ENCODE peak calls at places on chromosomes 13 and 19, in nine cellular contexts. One of them, this sample, is unnamed.

GRCh38 chr13:27830010-27830409 is 37.7 kb downstream of the GSX1 start:
- DNase-seq in ovary: peak
- DNase-seq in upper lobe of left lung: peak
- DNase-seq in A549: peak
- DNase-seq in tibial nerve: no peak
- DNase-seq in SK-N-SH: peak
- DNase-seq in stomach: peak
- DNase-seq in transverse colon: peak
- DNase-seq in HepG2: no peak
- DNase-seq in this sample: peak

GRCh38 chr13:27991881-27992280 is 3.4 kb upstream of the URAD start:
- DNase-seq in ovary: no peak
- DNase-seq in upper lobe of left lung: no peak
- DNase-seq in A549: no peak
- DNase-seq in tibial nerve: no peak
- DNase-seq in SK-N-SH: no peak
- DNase-seq in stomach: no peak
- DNase-seq in transverse colon: no peak
- DNase-seq in HepG2: no peak
- DNase-seq in this sample: no peak

GRCh38 chr19:16001481-16002312 is 52.9 kb downstream of the OR10H4 start:
- DNase-seq in ovary: no peak
- DNase-seq in upper lobe of left lung: no peak
- DNase-seq in A549: no peak
- DNase-seq in tibial nerve: no peak
- DNase-seq in SK-N-SH: no peak
- DNase-seq in stomach: no peak
- DNase-seq in transverse colon: peak
- DNase-seq in HepG2: peak
- DNase-seq in this sample: no peak

GRCh38 chr19:4991996-4992698 is 23.2 kb downstream of the KDM4B start:
- DNase-seq in ovary: no peak
- DNase-seq in upper lobe of left lung: no peak
- DNase-seq in A549: no peak
- DNase-seq in tibial nerve: no peak
- DNase-seq in SK-N-SH: peak
- DNase-seq in stomach: no peak
- DNase-seq in transverse colon: no peak
- DNase-seq in HepG2: no peak
- DNase-seq in this sample: no peak

GRCh38 chr19:15173746-15174404 is 26.9 kb downstream of the NOTCH3 start:
- DNase-seq in ovary: no peak
- DNase-seq in upper lobe of left lung: peak
- DNase-seq in A549: no peak
- DNase-seq in tibial nerve: no peak
- DNase-seq in SK-N-SH: no peak
- DNase-seq in stomach: no peak
- DNase-seq in transverse colon: no peak
- DNase-seq in HepG2: peak
- DNase-seq in this sample: no peak

GRCh38 chr19:15331419-15332310 is 674 bp downstream of the BRD4 start:
- DNase-seq in ovary: peak
- DNase-seq in upper lobe of left lung: peak
- DNase-seq in A549: peak
- DNase-seq in tibial nerve: no peak
- DNase-seq in SK-N-SH: peak
- DNase-seq in stomach: peak
- DNase-seq in transverse colon: peak
- DNase-seq in HepG2: no peak
- DNase-seq in this sample: peak

GRCh38 chr19:49347835-49348234 is 12.6 kb downstream of the CD37 start:
- DNase-seq in ovary: peak
- DNase-seq in upper lobe of left lung: no peak
- DNase-seq in A549: peak
- DNase-seq in tibial nerve: no peak
- DNase-seq in SK-N-SH: peak
- DNase-seq in stomach: no peak
- DNase-seq in transverse colon: no peak
- DNase-seq in HepG2: peak
- DNase-seq in this sample: no peak

GRCh38 chr19:54138777-54139256 is 1.3 kb downstream of the CNOT3 start:
- DNase-seq in ovary: no peak
- DNase-seq in upper lobe of left lung: no peak
- DNase-seq in A549: no peak
- DNase-seq in tibial nerve: no peak
- DNase-seq in SK-N-SH: no peak
- DNase-seq in stomach: no peak
- DNase-seq in transverse colon: no peak
- DNase-seq in HepG2: no peak
- DNase-seq in this sample: no peak

GRCh38 chr13:20993661-20994440 is 67.5 kb downstream of the LATS2 start:
- DNase-seq in ovary: no peak
- DNase-seq in upper lobe of left lung: no peak
- DNase-seq in A549: no peak
- DNase-seq in tibial nerve: no peak
- DNase-seq in SK-N-SH: no peak
- DNase-seq in stomach: no peak
- DNase-seq in transverse colon: no peak
- DNase-seq in HepG2: no peak
- DNase-seq in this sample: no peak

GRCh38 chr13:85841427-85841826 is 42.2 kb upstream of the SLITRK6 start:
- DNase-seq in ovary: no peak
- DNase-seq in upper lobe of left lung: no peak
- DNase-seq in A549: no peak
- DNase-seq in tibial nerve: no peak
- DNase-seq in SK-N-SH: no peak
- DNase-seq in stomach: no peak
- DNase-seq in transverse colon: no peak
- DNase-seq in HepG2: no peak
- DNase-seq in this sample: no peak

GRCh38 chr13:45331981-45332830 is 8.8 kb downstream of the TPT1 start:
- DNase-seq in ovary: no peak
- DNase-seq in upper lobe of left lung: no peak
- DNase-seq in A549: no peak
- DNase-seq in tibial nerve: no peak
- DNase-seq in SK-N-SH: no peak
- DNase-seq in stomach: no peak
- DNase-seq in transverse colon: no peak
- DNase-seq in HepG2: peak
- DNase-seq in this sample: no peak

GRCh38 chr19:4504874-4505569 is 13.3 kb downstream of the PLIN4 start:
- DNase-seq in ovary: peak
- DNase-seq in upper lobe of left lung: no peak
- DNase-seq in A549: no peak
- DNase-seq in tibial nerve: no peak
- DNase-seq in SK-N-SH: no peak
- DNase-seq in stomach: no peak
- DNase-seq in transverse colon: no peak
- DNase-seq in HepG2: no peak
- DNase-seq in this sample: no peak

GRCh38 chr19:12527034-12527836 is 24.0 kb downstream of the ZNF564 start:
- DNase-seq in ovary: no peak
- DNase-seq in upper lobe of left lung: no peak
- DNase-seq in A549: no peak
- DNase-seq in tibial nerve: no peak
- DNase-seq in SK-N-SH: no peak
- DNase-seq in stomach: no peak
- DNase-seq in transverse colon: no peak
- DNase-seq in HepG2: no peak
- DNase-seq in this sample: no peak

DNA sequence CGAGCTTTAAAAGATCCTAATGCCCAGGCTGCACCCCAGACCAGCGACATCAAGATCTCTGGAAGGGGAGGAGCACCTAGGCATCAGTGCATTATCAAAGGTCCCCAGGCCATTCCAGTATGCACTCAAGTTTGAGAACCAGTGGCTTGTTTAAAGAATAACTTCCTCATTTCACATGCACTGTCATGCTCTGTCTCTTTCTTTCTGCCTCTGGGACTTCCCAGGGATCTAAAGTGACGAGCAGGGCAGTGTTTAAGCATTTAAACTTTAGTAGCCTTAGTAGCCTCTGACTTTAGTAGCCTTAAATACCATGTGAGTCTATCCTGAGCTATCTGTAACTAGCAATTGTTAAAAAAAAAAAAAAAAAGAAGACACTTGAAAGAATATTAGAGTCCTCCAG is 8.9 kb upstream of the FARP1 start:
- DNase-seq in ovary: no peak
- DNase-seq in upper lobe of left lung: no peak
- DNase-seq in A549: no peak
- DNase-seq in tibial nerve: no peak
- DNase-seq in SK-N-SH: no peak
- DNase-seq in stomach: no peak
- DNase-seq in transverse colon: no peak
- DNase-seq in HepG2: no peak
- DNase-seq in this sample: no peak
- TF ChIP-seq EP300 in ovary: no peak
- TF ChIP-seq EP300 in upper lobe of left lung: no peak
- TF ChIP-seq EP300 in A549: no peak
- TF ChIP-seq EP300 in tibial nerve: no peak
- TF ChIP-seq EP300 in SK-N-SH: no peak
- TF ChIP-seq EP300 in stomach: no peak
- TF ChIP-seq EP300 in transverse colon: no peak
- TF ChIP-seq EP300 in HepG2: no peak
- TF ChIP-seq EP300 in this sample: no peak

DNA sequence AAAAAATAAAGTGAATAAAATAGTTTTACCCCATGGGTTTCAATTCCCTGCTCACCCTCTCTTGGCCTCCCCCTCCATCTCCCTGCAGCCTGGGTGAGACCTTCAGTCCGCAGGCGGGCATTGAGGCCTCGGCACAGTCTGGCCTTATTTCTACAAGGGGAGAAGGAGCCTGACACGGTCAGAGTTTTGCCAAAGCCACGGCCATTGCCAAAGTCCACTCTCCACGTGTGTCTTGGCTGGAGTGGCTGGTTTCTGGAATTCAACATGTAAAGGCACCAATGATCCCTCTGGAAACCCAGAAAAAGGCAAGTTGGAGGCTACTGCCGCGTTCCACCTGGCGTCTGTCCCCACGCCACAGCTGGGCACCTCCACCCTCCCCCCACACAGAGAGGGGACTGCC is 43.4 kb upstream of the SPACA7 start:
- DNase-seq in ovary: no peak
- DNase-seq in upper lobe of left lung: no peak
- DNase-seq in A549: no peak
- DNase-seq in tibial nerve: no peak
- DNase-seq in SK-N-SH: no peak
- DNase-seq in stomach: no peak
- DNase-seq in transverse colon: no peak
- DNase-seq in HepG2: no peak
- DNase-seq in this sample: no peak
- H3K27ac ChIP-seq in ovary: no peak
- H3K27ac ChIP-seq in upper lobe of left lung: no peak
- H3K27ac ChIP-seq in A549: no peak
- H3K27ac ChIP-seq in tibial nerve: no peak
- H3K27ac ChIP-seq in SK-N-SH: no peak
- H3K27ac ChIP-seq in stomach: no peak
- H3K27ac ChIP-seq in transverse colon: no peak
- H3K27ac ChIP-seq in HepG2: no peak
- H3K27ac ChIP-seq in this sample: no peak

GRCh38 chr19:3224346-3225325 is at the start of gene CELF5:
- DNase-seq in ovary: peak
- DNase-seq in upper lobe of left lung: peak
- DNase-seq in A549: peak
- DNase-seq in tibial nerve: no peak
- DNase-seq in SK-N-SH: peak
- DNase-seq in stomach: peak
- DNase-seq in transverse colon: peak
- DNase-seq in HepG2: no peak
- DNase-seq in this sample: no peak
- TF ChIP-seq CTCF in ovary: peak
- TF ChIP-seq CTCF in upper lobe of left lung: peak
- TF ChIP-seq CTCF in A549: peak
- TF ChIP-seq CTCF in tibial nerve: peak
- TF ChIP-seq CTCF in SK-N-SH: peak
- TF ChIP-seq CTCF in stomach: peak
- TF ChIP-seq CTCF in transverse colon: peak
- TF ChIP-seq CTCF in HepG2: peak
- TF ChIP-seq CTCF in this sample: no peak

GRCh38 chr19:18059902-18060301 is 26.8 kb downstream of the IL12RB1 start:
- DNase-seq in ovary: no peak
- DNase-seq in upper lobe of left lung: no peak
- DNase-seq in A549: no peak
- DNase-seq in tibial nerve: no peak
- DNase-seq in SK-N-SH: no peak
- DNase-seq in stomach: no peak
- DNase-seq in transverse colon: no peak
- DNase-seq in HepG2: no peak
- DNase-seq in this sample: no peak

GRCh38 chr19:18059297-18059696 is 27.4 kb downstream of the IL12RB1 start:
- DNase-seq in ovary: no peak
- DNase-seq in upper lobe of left lung: no peak
- DNase-seq in A549: no peak
- DNase-seq in tibial nerve: no peak
- DNase-seq in SK-N-SH: no peak
- DNase-seq in stomach: no peak
- DNase-seq in transverse colon: no peak
- DNase-seq in HepG2: no peak
- DNase-seq in this sample: no peak

GRCh38 chr19:18060472-18060871 is 26.3 kb downstream of the IL12RB1 start:
- DNase-seq in ovary: no peak
- DNase-seq in upper lobe of left lung: no peak
- DNase-seq in A549: no peak
- DNase-seq in tibial nerve: no peak
- DNase-seq in SK-N-SH: peak
- DNase-seq in stomach: no peak
- DNase-seq in transverse colon: no peak
- DNase-seq in HepG2: no peak
- DNase-seq in this sample: no peak

GRCh38 chr19:18057557-18057956 is 29.2 kb downstream of the IL12RB1 start:
- DNase-seq in ovary: peak
- DNase-seq in upper lobe of left lung: no peak
- DNase-seq in A549: no peak
- DNase-seq in tibial nerve: peak
- DNase-seq in SK-N-SH: no peak
- DNase-seq in stomach: peak
- DNase-seq in transverse colon: no peak
- DNase-seq in HepG2: no peak
- DNase-seq in this sample: peak

DNA sequence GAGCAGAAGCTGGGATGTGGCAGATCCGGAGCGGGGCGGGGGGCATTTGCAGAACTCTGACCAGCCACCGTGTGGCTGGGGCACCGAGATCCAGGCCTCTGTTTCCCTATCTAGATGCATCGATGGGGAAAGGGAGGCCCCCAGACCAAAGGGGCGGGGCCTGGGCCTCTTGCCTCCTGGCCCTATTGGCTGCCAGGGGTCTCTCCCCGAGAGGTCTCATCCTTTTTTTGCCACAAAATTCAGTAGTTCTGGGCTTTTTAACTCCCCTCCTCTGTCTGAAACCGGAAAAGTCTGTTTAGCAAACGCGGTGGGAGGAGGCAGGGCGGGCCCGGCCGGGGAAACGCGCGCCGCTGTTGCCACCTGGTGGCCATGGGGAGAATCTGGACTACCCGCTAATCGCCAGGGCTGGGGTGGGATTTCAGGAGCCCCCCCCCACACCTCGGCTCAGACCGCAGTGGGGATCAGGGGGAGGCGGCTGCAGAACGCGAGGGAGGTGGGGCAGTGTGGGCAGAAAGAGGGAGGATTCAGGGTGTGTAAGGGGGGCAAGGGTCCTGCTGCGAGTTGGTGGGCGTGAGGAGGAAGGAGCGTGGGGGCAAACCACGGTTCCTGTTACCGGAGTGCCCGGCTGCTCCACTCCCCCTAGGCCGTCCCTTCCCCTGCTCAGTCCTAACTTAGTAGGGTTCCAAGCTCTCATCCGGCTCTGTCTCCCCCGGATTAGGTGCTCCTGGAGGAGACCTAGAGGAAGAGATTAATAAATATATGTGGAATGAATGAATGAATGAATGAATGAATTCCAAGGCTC is 28.3 kb downstream of the IL12RB1 start:
- DNase-seq in ovary: peak
- DNase-seq in upper lobe of left lung: peak
- DNase-seq in A549: peak
- DNase-seq in tibial nerve: peak
- DNase-seq in SK-N-SH: peak
- DNase-seq in stomach: peak
- DNase-seq in transverse colon: peak
- DNase-seq in HepG2: peak
- DNase-seq in this sample: peak
- TF ChIP-seq EP300 in ovary: no peak
- TF ChIP-seq EP300 in upper lobe of left lung: no peak
- TF ChIP-seq EP300 in A549: no peak
- TF ChIP-seq EP300 in tibial nerve: peak
- TF ChIP-seq EP300 in SK-N-SH: no peak
- TF ChIP-seq EP300 in stomach: no peak
- TF ChIP-seq EP300 in transverse colon: no peak
- TF ChIP-seq EP300 in HepG2: no peak
- TF ChIP-seq EP300 in this sample: no peak